ENCODE peak calls at places on chromosomes 13 and 19, in eight cellular contexts. W, B, C, G, R, J, O and Z are unnamed samples.
A peak's percentile ranks its signal among the peaks of the same experiment; 100 is the strongest.

GRCh38 chr13:22447132-22447886 is 733.5 kb upstream of the SGCG start:
- DNase-seq in W (no peak), B (no peak), C (no peak), G (no peak), R (no peak), J (no peak), O (no peak), Z (no peak)

GRCh38 chr13:47326061-47326460 is 429.2 kb upstream of the HTR2A start:
- DNase-seq in W (no peak), B (no peak), C (no peak), G (no peak), R (no peak), J (no peak), O (no peak), Z (no peak)

GRCh38 chr13:43214124-43214523 is 190.7 kb downstream of the DNAJC15 start:
- DNase-seq in W (no peak), B (no peak), C (no peak), G (no peak), R (no peak), J (no peak), O (no peak), Z (no peak)

GRCh38 chr19:21835810-21836444 is at the start of gene ZNF43:
- DNase-seq in W (peak; percentile 87), B (peak; percentile 96), C (peak; percentile 99), G (peak; percentile 98), R (peak; percentile 97), J (peak; percentile 88), O (peak; percentile 96), Z (peak; percentile 99)

GRCh38 chr19:49216076-49216475 is 58.5 kb downstream of the TRPM4 start:
- DNase-seq in W (no peak), B (no peak), C (no peak), G (no peak), R (no peak), J (no peak), O (no peak), Z (no peak)

GRCh38 chr19:17681505-17682125 is 6.5 kb downstream of the UNC13A start:
- DNase-seq in W (no peak), B (no peak), C (no peak), G (no peak), R (no peak), J (no peak), O (no peak), Z (no peak)

GRCh38 chr19:20359933-20360720 is 193.1 kb downstream of the ZNF486 start:
- DNase-seq in W (no peak), B (no peak), C (no peak), G (no peak), R (no peak), J (no peak), O (no peak), Z (no peak)

GRCh38 chr13:41562083-41562482 is 104.7 kb downstream of the RGCC start:
- DNase-seq in W (no peak), B (no peak), C (peak; percentile 87), G (peak; percentile 71), R (peak; percentile 31), J (no peak), O (peak; percentile 59), Z (peak; percentile 93)

GRCh38 chr13:57739089-57739488 is 107.5 kb downstream of the PCDH17 start:
- DNase-seq in W (no peak), B (no peak), C (no peak), G (no peak), R (no peak), J (no peak), O (no peak), Z (no peak)

GRCh38 chr19:49555600-49556411 is 24.6 kb downstream of the NOSIP start:
- DNase-seq in W (no peak), B (peak; percentile 54), C (peak; percentile 91), G (peak; percentile 77), R (peak; percentile 84), J (peak; percentile 88), O (peak; percentile 62), Z (peak; percentile 90)

GRCh38 chr19:44356383-44357111 is at the start of gene ZNF112:
- DNase-seq in W (peak; percentile 94), B (peak; percentile 90), C (peak; percentile 93), G (peak; percentile 89), R (peak; percentile 90), J (peak; percentile 79), O (peak; percentile 54), Z (peak; percentile 88)

GRCh38 chr13:23794267-23795161 is 94.7 kb downstream of the MIPEP start:
- DNase-seq in W (no peak), B (no peak), C (no peak), G (no peak), R (no peak), J (no peak), O (no peak), Z (no peak)

GRCh38 chr19:38227272-38228004 is 3.4 kb upstream of the DPF1 start:
- DNase-seq in W (no peak), B (no peak), C (no peak), G (no peak), R (no peak), J (no peak), O (no peak), Z (no peak)

GRCh38 chr19:4075373-4075772 is 8.7 kb upstream of the ZBTB7A start:
- DNase-seq in W (no peak), B (no peak), C (no peak), G (no peak), R (no peak), J (no peak), O (no peak), Z (no peak)

GRCh38 chr19:34712606-34713261 is 21.3 kb upstream of the ZNF181 start:
- DNase-seq in W (peak; percentile 82), B (peak; percentile 52), C (no peak), G (peak; percentile 58), R (peak; percentile 50), J (peak; percentile 23), O (no peak), Z (no peak)

GRCh38 chr13:29428310-29428991 is 167.0 kb downstream of the SLC7A1 start:
- DNase-seq in W (no peak), B (no peak), C (no peak), G (no peak), R (no peak), J (peak; percentile 25), O (no peak), Z (no peak)

GRCh38 chr13:79307866-79308298 is 98.2 kb downstream of the RBM26 start:
- DNase-seq in W (no peak), B (no peak), C (no peak), G (no peak), R (no peak), J (no peak), O (no peak), Z (no peak)

DNA sequence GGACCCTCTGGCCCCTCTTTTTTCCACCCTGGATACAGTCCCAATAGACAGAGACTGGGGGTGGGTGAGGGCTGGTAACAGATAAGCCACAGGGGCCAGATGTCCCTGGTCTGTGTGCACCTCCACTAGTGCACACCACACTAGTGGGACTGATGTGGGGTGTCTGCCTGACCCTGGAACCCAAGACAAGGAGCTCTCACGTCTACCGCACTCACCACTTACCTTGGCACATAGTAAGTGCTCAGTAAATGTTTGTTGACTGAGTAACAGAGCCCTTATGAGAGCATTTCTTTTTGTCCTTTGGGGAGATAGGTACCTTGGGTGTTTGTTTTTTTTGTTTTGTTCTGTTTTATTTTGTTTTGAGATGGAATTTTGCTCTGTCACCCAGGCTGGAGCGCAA is 23.1 kb upstream of the ZNF414 start:
- DNase-seq in W (no peak), B (no peak), C (no peak), G (no peak), R (no peak), J (no peak), O (no peak), Z (no peak)
- TF ChIP-seq POLR2A in W (no peak), B (no peak), C (no peak), G (no peak), R (no peak), J (no peak), O (no peak), Z (no peak)

DNA sequence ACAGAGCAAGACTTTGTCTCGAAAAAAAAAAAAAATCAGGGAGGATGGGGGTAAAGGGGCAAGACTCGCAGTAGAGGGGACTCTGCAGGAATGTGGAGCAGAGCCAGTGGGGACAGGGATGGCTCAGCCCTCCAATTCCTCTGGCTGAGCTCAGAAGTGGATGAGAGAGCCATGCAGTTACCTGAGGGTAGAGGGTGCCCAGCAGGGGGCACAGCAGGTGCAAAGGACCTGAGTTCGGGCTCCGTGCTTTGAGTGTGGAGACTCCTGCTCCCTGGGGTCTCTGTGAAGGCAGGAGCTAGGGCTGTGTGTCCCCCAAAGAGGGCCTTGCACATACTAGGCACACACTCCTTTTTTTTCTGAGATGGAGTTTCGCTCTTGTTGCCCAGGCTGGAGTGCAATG is 7.7 kb downstream of the DOCK6 start:
- DNase-seq in W (no peak), B (no peak), C (no peak), G (no peak), R (no peak), J (no peak), O (no peak), Z (no peak)
- H3K4me3 ChIP-seq in W (no peak overlapping the region), B (no peak overlapping the region), C (no peak overlapping the region), G (no peak overlapping the region), R (no peak overlapping the region), J (no peak overlapping the region), O (no peak overlapping the region), Z (no peak overlapping the region)

DNA sequence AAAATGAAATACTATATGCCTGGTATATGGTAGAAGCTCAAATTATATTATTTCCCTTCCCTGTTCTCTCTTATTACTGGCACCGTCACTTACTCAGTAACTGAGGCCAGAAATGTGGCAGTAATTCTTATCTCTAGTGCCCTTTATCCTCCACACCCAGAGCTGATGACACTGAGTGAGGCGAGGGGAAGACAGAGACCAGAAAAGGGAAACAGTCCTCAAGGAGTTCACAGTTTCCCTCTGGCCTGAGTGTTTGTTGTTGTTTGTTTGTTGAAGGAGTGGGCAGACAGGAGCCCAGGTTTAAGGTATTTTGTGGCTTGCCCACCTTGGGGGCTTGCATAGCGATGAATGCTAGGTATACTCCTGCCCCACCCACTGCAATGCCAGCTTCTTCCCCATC is 101.5 kb upstream of the FNDC3A start:
- DNase-seq in W (no peak), B (no peak), C (no peak), G (no peak), R (no peak), J (no peak), O (no peak), Z (no peak)
- TF ChIP-seq POLR2A in W (no peak), B (no peak), C (no peak), G (no peak), R (no peak), J (no peak), O (no peak), Z (no peak)

GRCh38 chr19:14494451-14494850 is 1.5 kb downstream of the GIPC1 start:
- DNase-seq in W (no peak), B (no peak), C (no peak), G (no peak), R (no peak), J (no peak), O (no peak), Z (no peak)

GRCh38 chr19:14496029-14496848 is at the start of gene GIPC1:
- DNase-seq in W (peak; percentile 96), B (peak; percentile 96), C (peak; percentile 99), G (peak; percentile 96), R (peak; percentile 97), J (peak; percentile 97), O (peak; percentile 91), Z (peak; percentile 99)

GRCh38 chr19:14496849-14497346 is 971 bp upstream of the GIPC1 start:
- DNase-seq in W (no peak), B (no peak), C (no peak), G (no peak), R (no peak), J (no peak), O (no peak), Z (no peak)

GRCh38 chr19:14494910-14495677 is 833 bp downstream of the GIPC1 start:
- DNase-seq in W (no peak), B (no peak), C (peak; percentile 64), G (no peak), R (no peak), J (no peak), O (no peak), Z (no peak)

GRCh38 chr19:14495678-14496028 is 274 bp downstream of the GIPC1 start:
- DNase-seq in W (no peak), B (no peak), C (peak; percentile 68), G (no peak), R (no peak), J (no peak), O (no peak), Z (no peak)
- H3K4me3 ChIP-seq in W (peak overlapping the region; percentile 88), B (peak overlapping the region; percentile 94), C (peak overlapping the region; percentile 77), G (peak overlapping the region; percentile 99), R (peak overlapping the region; percentile 96), J (peak overlapping the region; percentile 75), O (peak overlapping the region; percentile 90), Z (peak overlapping the region; percentile 59)